ENCODE peak calls at places on chromosomes 6 and 20, in four cellular contexts. A, Q, P and N are unnamed samples.
A peak's percentile ranks its signal among the peaks of the same experiment; 100 is the strongest.

GRCh38 chr20:9301129-9302072 is 213.0 kb upstream of the LAMP5 start:
- DNase-seq in P (no peak), A (peak; percentile 11), Q (no peak), N (no peak)

GRCh38 chr20:48809672-48810071 is 18.1 kb downstream of the PREX1 start:
- DNase-seq in A (no peak), Q (no peak), P (no peak), N (no peak)

GRCh38 chr6:30500421-30501069 is 11.2 kb downstream of the HLA-E start:
- DNase-seq in A (no peak), Q (no peak), P (no peak), N (no peak)

GRCh38 chr6:166595061-166595780 is 8.7 kb upstream of the RAMACL start:
- DNase-seq in A (no peak), Q (no peak), P (no peak), N (no peak)

GRCh38 chr6:157020398-157021266 is 243.5 kb downstream of the ARID1B start:
- DNase-seq in Q (no peak), P (no peak), A (peak; percentile 65), N (peak; percentile 42)

GRCh38 chr6:87066449-87067288 is 28.2 kb downstream of the CGA start:
- DNase-seq in Q (no peak), P (no peak), A (peak; percentile 42), N (no peak)

GRCh38 chr20:58970146-58970545 is 10.9 kb upstream of the NELFCD start:
- DNase-seq in Q (no peak), P (no peak), A (no peak), N (no peak)

GRCh38 chr6:130359736-130360135 is 6.1 kb upstream of the TMEM200A start:
- DNase-seq in A (peak; percentile 15), Q (no peak), P (no peak), N (no peak)

GRCh38 chr6:31900917-31901414 is 920 bp downstream of the ZBTB12 start:
- DNase-seq in P (no peak), Q (no peak), A (peak; percentile 28), N (no peak)

GRCh38 chr6:29845405-29846006 is 17.9 kb downstream of the HLA-G start:
- DNase-seq in A (peak; percentile 47), P (no peak), Q (no peak), N (peak; percentile 13)

GRCh38 chr6:146650799-146651481 is 52.2 kb downstream of the ADGB start:
- DNase-seq in P (no peak), A (no peak), Q (no peak), N (no peak)

GRCh38 chr6:90285611-90286381 is 10.8 kb downstream of the BACH2 start:
- DNase-seq in P (peak; percentile 92), Q (peak; percentile 78), A (peak; percentile 77), N (peak; percentile 32)

GRCh38 chr6:4402477-4402976 is 267.2 kb upstream of the ECI2 start:
- DNase-seq in P (peak; percentile 81), A (no peak), Q (no peak), N (no peak)

GRCh38 chr6:142884214-142885035 is 60.6 kb downstream of the HIVEP2 start:
- DNase-seq in P (no peak), Q (no peak), A (no peak), N (no peak)

GRCh38 chr6:29810371-29810770 is 17.3 kb upstream of the HLA-G start:
- DNase-seq in P (no peak), Q (no peak), A (no peak), N (no peak)

GRCh38 chr6:143333081-143333480 is 117.4 kb downstream of the ADAT2 start:
- DNase-seq in A (no peak), Q (no peak), P (no peak), N (no peak)

GRCh38 chr20:10711903-10712373 is 38.1 kb upstream of the JAG1 start:
- DNase-seq in P (no peak), Q (no peak), A (no peak), N (no peak)

GRCh38 chr6:168546730-168547129 is 105.7 kb downstream of the SMOC2 start:
- DNase-seq in Q (no peak), P (no peak), A (no peak), N (no peak)

GRCh38 chr20:62470003-62470402 is 5.8 kb downstream of the GATA5 start:
- DNase-seq in A (no peak), Q (no peak), P (no peak), N (no peak)

GRCh38 chr20:32823078-32823477 is 3.3 kb downstream of the MAPRE1 start:
- DNase-seq in Q (no peak), A (no peak), P (no peak), N (no peak)

GRCh38 chr6:101434601-101435000 is 41.1 kb downstream of the GRIK2 start:
- DNase-seq in P (no peak), A (no peak), Q (no peak), N (no peak)

GRCh38 chr6:11271637-11272036 is 39.2 kb upstream of the NEDD9 start:
- DNase-seq in Q (no peak), P (no peak), A (no peak), N (no peak)

GRCh38 chr6:156883497-156884252 is 106.5 kb downstream of the ARID1B start:
- DNase-seq in Q (no peak), P (no peak), A (peak; percentile 54), N (no peak)

GRCh38 chr6:158548418-158549161 is 11.3 kb upstream of the TMEM181 start:
- DNase-seq in P (no peak), Q (no peak), A (no peak), N (no peak)

GRCh38 chr6:431504-431903 is 40.0 kb downstream of the IRF4 start:
- DNase-seq in Q (no peak), P (no peak), A (no peak), N (no peak)
- H3K4me3 ChIP-seq in Q (no peak overlapping the region), P (no peak overlapping the region), A (no peak overlapping the region), N (no peak overlapping the region)

GRCh38 chr20:60283281-60283680 is 325.1 kb downstream of the CDH26 start:
- DNase-seq in P (no peak), Q (no peak), A (no peak), N (no peak)
- H3K9me3 ChIP-seq in P (no peaks in the 10 kb centered on the region), Q (peaks cover 3% of the 10 kb centered on the region), A (peaks cover 4% of the 10 kb centered on the region), N (no peaks in the 10 kb centered on the region)

GRCh38 chr20:64074184-64074789 is 5.0 kb downstream of the RGS19 start:
- DNase-seq in Q (no peak), A (no peak), P (no peak), N (no peak)
- H3K4me1 ChIP-seq in Q (peaks cover 30% of the 10 kb centered on the region), A (peaks cover 9% of the 10 kb centered on the region), P (peaks cover 9% of the 10 kb centered on the region), N (peaks cover 22% of the 10 kb centered on the region)

DNA sequence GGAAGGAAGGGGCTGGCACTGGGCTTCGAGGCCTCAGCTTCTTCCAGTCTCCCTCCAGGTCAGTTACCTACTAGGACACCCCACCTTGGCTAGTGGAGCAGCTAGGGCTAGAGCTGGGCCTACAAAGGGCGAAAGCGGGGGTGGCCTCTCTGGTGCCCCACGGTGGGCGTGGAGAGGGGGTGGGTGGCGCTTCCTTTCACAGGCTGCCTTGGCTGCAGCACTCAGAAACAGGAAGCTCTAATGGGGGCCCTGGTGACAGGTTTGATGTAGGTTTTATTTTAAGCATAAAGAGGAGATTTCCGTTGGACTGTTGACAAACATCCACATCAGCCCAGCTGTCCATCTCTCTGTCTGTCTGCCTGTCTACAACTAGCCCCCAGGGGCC is 13.4 kb downstream of the FAM110A start:
- DNase-seq in Q (peak; percentile 63), P (no peak), A (peak; percentile 38), N (no peak)
- H3K4me3 ChIP-seq in Q (peak overlapping the region; percentile 29), P (no peak overlapping the region), A (no peak overlapping the region), N (peak overlapping the region; percentile 85)